ENCODE peak calls at places on chromosomes 12 and 14, in four cellular contexts. One of them, this sample, is unnamed.

GRCh38 chr12:119940881-119941280 is 48.2 kb upstream of the BICDL1 start:
- DNase-seq in stimulated activated naive CD8-positive, alpha-beta T cell treated with anti-CD3 and anti-CD28 coated beads, Interleukin-15, Interleukin-2, amounts not matched to agents 100 U/mL and 50 U/mL, for 24 hours: no peak
- DNase-seq in HL-60: no peak
- DNase-seq in HCEC 1CT: peak; percentile 83
- DNase-seq in this sample: no peak

GRCh38 chr12:10722502-10722904 is 620 bp downstream of the YBX3 start:
- DNase-seq in HL-60: peak; percentile 42
- DNase-seq in stimulated activated naive CD8-positive, alpha-beta T cell treated with anti-CD3 and anti-CD28 coated beads, Interleukin-15, Interleukin-2, amounts not matched to agents 100 U/mL and 50 U/mL, for 24 hours: peak; percentile 66
- DNase-seq in HCEC 1CT: peak; percentile 64
- DNase-seq in this sample: peak; percentile 9

GRCh38 chr12:79921786-79922185 is 13.1 kb downstream of the PPP1R12A start:
- DNase-seq in HL-60: no peak
- DNase-seq in stimulated activated naive CD8-positive, alpha-beta T cell treated with anti-CD3 and anti-CD28 coated beads, Interleukin-15, Interleukin-2, amounts not matched to agents 100 U/mL and 50 U/mL, for 24 hours: no peak
- DNase-seq in HCEC 1CT: no peak
- DNase-seq in this sample: no peak

GRCh38 chr12:42812086-42812485 is 222.5 kb upstream of the PRICKLE1 start:
- DNase-seq in HCEC 1CT: no peak
- DNase-seq in stimulated activated naive CD8-positive, alpha-beta T cell treated with anti-CD3 and anti-CD28 coated beads, Interleukin-15, Interleukin-2, amounts not matched to agents 100 U/mL and 50 U/mL, for 24 hours: no peak
- DNase-seq in HL-60: no peak
- DNase-seq in this sample: no peak

GRCh38 chr12:12899530-12900380 is 8.4 kb downstream of the GPRC5A start:
- DNase-seq in stimulated activated naive CD8-positive, alpha-beta T cell treated with anti-CD3 and anti-CD28 coated beads, Interleukin-15, Interleukin-2, amounts not matched to agents 100 U/mL and 50 U/mL, for 24 hours: peak; percentile 40
- DNase-seq in HL-60: no peak
- DNase-seq in HCEC 1CT: peak; percentile 94
- DNase-seq in this sample: no peak

GRCh38 chr12:76143343-76144252 is 59.1 kb upstream of the NAP1L1 start:
- DNase-seq in HL-60: no peak
- DNase-seq in HCEC 1CT: no peak
- DNase-seq in stimulated activated naive CD8-positive, alpha-beta T cell treated with anti-CD3 and anti-CD28 coated beads, Interleukin-15, Interleukin-2, amounts not matched to agents 100 U/mL and 50 U/mL, for 24 hours: no peak
- DNase-seq in this sample: no peak

GRCh38 chr14:74525361-74525851 is 31.8 kb downstream of the ISCA2 start:
- DNase-seq in HCEC 1CT: no peak
- DNase-seq in HL-60: no peak
- DNase-seq in stimulated activated naive CD8-positive, alpha-beta T cell treated with anti-CD3 and anti-CD28 coated beads, Interleukin-15, Interleukin-2, amounts not matched to agents 100 U/mL and 50 U/mL, for 24 hours: no peak
- DNase-seq in this sample: no peak

GRCh38 chr14:99387880-99388279 is 92.8 kb downstream of the SETD3 start:
- DNase-seq in HCEC 1CT: no peak
- DNase-seq in stimulated activated naive CD8-positive, alpha-beta T cell treated with anti-CD3 and anti-CD28 coated beads, Interleukin-15, Interleukin-2, amounts not matched to agents 100 U/mL and 50 U/mL, for 24 hours: no peak
- DNase-seq in HL-60: no peak
- DNase-seq in this sample: no peak

GRCh38 chr12:89707623-89707991 is 1.0 kb downstream of the ATP2B1 start:
- DNase-seq in HL-60: no peak
- DNase-seq in stimulated activated naive CD8-positive, alpha-beta T cell treated with anti-CD3 and anti-CD28 coated beads, Interleukin-15, Interleukin-2, amounts not matched to agents 100 U/mL and 50 U/mL, for 24 hours: peak; percentile 27
- DNase-seq in HCEC 1CT: no peak
- DNase-seq in this sample: no peak

GRCh38 chr14:31297701-31298344 is 90.2 kb upstream of the HECTD1 start:
- DNase-seq in HCEC 1CT: no peak
- DNase-seq in stimulated activated naive CD8-positive, alpha-beta T cell treated with anti-CD3 and anti-CD28 coated beads, Interleukin-15, Interleukin-2, amounts not matched to agents 100 U/mL and 50 U/mL, for 24 hours: no peak
- DNase-seq in HL-60: no peak
- DNase-seq in this sample: no peak

GRCh38 chr14:67820428-67820881 is 876 bp downstream of the RAD51B start:
- DNase-seq in HL-60: no peak
- DNase-seq in stimulated activated naive CD8-positive, alpha-beta T cell treated with anti-CD3 and anti-CD28 coated beads, Interleukin-15, Interleukin-2, amounts not matched to agents 100 U/mL and 50 U/mL, for 24 hours: peak; percentile 33
- DNase-seq in HCEC 1CT: peak; percentile 48
- DNase-seq in this sample: no peak

GRCh38 chr12:113144771-113145170 is 4.8 kb upstream of the CFAP73 start:
- DNase-seq in stimulated activated naive CD8-positive, alpha-beta T cell treated with anti-CD3 and anti-CD28 coated beads, Interleukin-15, Interleukin-2, amounts not matched to agents 100 U/mL and 50 U/mL, for 24 hours: no peak
- DNase-seq in HCEC 1CT: no peak
- DNase-seq in HL-60: no peak
- DNase-seq in this sample: no peak

GRCh38 chr12:54398218-54398617 is 13.7 kb upstream of the ZNF385A start:
- DNase-seq in stimulated activated naive CD8-positive, alpha-beta T cell treated with anti-CD3 and anti-CD28 coated beads, Interleukin-15, Interleukin-2, amounts not matched to agents 100 U/mL and 50 U/mL, for 24 hours: no peak
- DNase-seq in HL-60: no peak
- DNase-seq in HCEC 1CT: no peak
- DNase-seq in this sample: no peak

GRCh38 chr14:81927069-81927468 is 393.4 kb upstream of the SEL1L start:
- DNase-seq in HL-60: no peak
- DNase-seq in stimulated activated naive CD8-positive, alpha-beta T cell treated with anti-CD3 and anti-CD28 coated beads, Interleukin-15, Interleukin-2, amounts not matched to agents 100 U/mL and 50 U/mL, for 24 hours: no peak
- DNase-seq in HCEC 1CT: no peak
- DNase-seq in this sample: no peak

GRCh38 chr14:51884086-51884927 is 23.9 kb downstream of the GNG2 start:
- DNase-seq in HCEC 1CT: peak; percentile 85
- DNase-seq in HL-60: peak; percentile 91
- DNase-seq in stimulated activated naive CD8-positive, alpha-beta T cell treated with anti-CD3 and anti-CD28 coated beads, Interleukin-15, Interleukin-2, amounts not matched to agents 100 U/mL and 50 U/mL, for 24 hours: no peak
- DNase-seq in this sample: no peak

GRCh38 chr14:74941676-74942097 is 13.7 kb downstream of the PGF start:
- DNase-seq in HCEC 1CT: no peak
- DNase-seq in HL-60: no peak
- DNase-seq in stimulated activated naive CD8-positive, alpha-beta T cell treated with anti-CD3 and anti-CD28 coated beads, Interleukin-15, Interleukin-2, amounts not matched to agents 100 U/mL and 50 U/mL, for 24 hours: peak; percentile 72
- DNase-seq in this sample: peak; percentile 75

GRCh38 chr14:49962616-49963015 is 69.7 kb downstream of the ARF6 start:
- DNase-seq in HL-60: no peak
- DNase-seq in stimulated activated naive CD8-positive, alpha-beta T cell treated with anti-CD3 and anti-CD28 coated beads, Interleukin-15, Interleukin-2, amounts not matched to agents 100 U/mL and 50 U/mL, for 24 hours: peak; percentile 63
- DNase-seq in HCEC 1CT: no peak
- DNase-seq in this sample: no peak

GRCh38 chr12:11798856-11799530 is 149.5 kb downstream of the ETV6 start:
- DNase-seq in HCEC 1CT: peak; percentile 86
- DNase-seq in stimulated activated naive CD8-positive, alpha-beta T cell treated with anti-CD3 and anti-CD28 coated beads, Interleukin-15, Interleukin-2, amounts not matched to agents 100 U/mL and 50 U/mL, for 24 hours: no peak
- DNase-seq in HL-60: peak; percentile 95
- DNase-seq in this sample: peak; percentile 99

GRCh38 chr12:64099430-64099829 is 122.7 kb downstream of the KICS2 start:
- DNase-seq in stimulated activated naive CD8-positive, alpha-beta T cell treated with anti-CD3 and anti-CD28 coated beads, Interleukin-15, Interleukin-2, amounts not matched to agents 100 U/mL and 50 U/mL, for 24 hours: no peak
- DNase-seq in HCEC 1CT: peak; percentile 96
- DNase-seq in HL-60: no peak
- DNase-seq in this sample: no peak

GRCh38 chr12:31591308-31591901 is 469 bp upstream of the DENND5B start:
- DNase-seq in HCEC 1CT: no peak
- DNase-seq in HL-60: no peak
- DNase-seq in stimulated activated naive CD8-positive, alpha-beta T cell treated with anti-CD3 and anti-CD28 coated beads, Interleukin-15, Interleukin-2, amounts not matched to agents 100 U/mL and 50 U/mL, for 24 hours: peak; percentile 9
- DNase-seq in this sample: no peak

GRCh38 chr12:95440401-95440800 is 33.6 kb upstream of the METAP2 start:
- DNase-seq in HCEC 1CT: peak; percentile 41
- DNase-seq in HL-60: no peak
- DNase-seq in stimulated activated naive CD8-positive, alpha-beta T cell treated with anti-CD3 and anti-CD28 coated beads, Interleukin-15, Interleukin-2, amounts not matched to agents 100 U/mL and 50 U/mL, for 24 hours: no peak
- DNase-seq in this sample: no peak

GRCh38 chr12:32312049-32312670 is 87.2 kb upstream of the FGD4 start:
- DNase-seq in HL-60: no peak
- DNase-seq in stimulated activated naive CD8-positive, alpha-beta T cell treated with anti-CD3 and anti-CD28 coated beads, Interleukin-15, Interleukin-2, amounts not matched to agents 100 U/mL and 50 U/mL, for 24 hours: no peak
- DNase-seq in HCEC 1CT: peak; percentile 62
- DNase-seq in this sample: peak; percentile 4

GRCh38 chr14:20681348-20682126 is 2.8 kb upstream of the RNASE4 start:
- DNase-seq in HL-60: peak; percentile 63
- DNase-seq in HCEC 1CT: peak; percentile 74
- DNase-seq in stimulated activated naive CD8-positive, alpha-beta T cell treated with anti-CD3 and anti-CD28 coated beads, Interleukin-15, Interleukin-2, amounts not matched to agents 100 U/mL and 50 U/mL, for 24 hours: peak; percentile 86
- DNase-seq in this sample: peak; percentile 63

GRCh38 chr14:84225243-84225642 is 1304.7 kb upstream of the FLRT2 start:
- DNase-seq in HCEC 1CT: no peak
- DNase-seq in stimulated activated naive CD8-positive, alpha-beta T cell treated with anti-CD3 and anti-CD28 coated beads, Interleukin-15, Interleukin-2, amounts not matched to agents 100 U/mL and 50 U/mL, for 24 hours: no peak
- DNase-seq in HL-60: no peak
- DNase-seq in this sample: peak; percentile 24

GRCh38 chr12:4412056-4412455 is 32.5 kb upstream of the FGF23 start:
- DNase-seq in HCEC 1CT: no peak
- DNase-seq in stimulated activated naive CD8-positive, alpha-beta T cell treated with anti-CD3 and anti-CD28 coated beads, Interleukin-15, Interleukin-2, amounts not matched to agents 100 U/mL and 50 U/mL, for 24 hours: no peak
- DNase-seq in HL-60: no peak
- DNase-seq in this sample: no peak

GRCh38 chr12:105369014-105369413 is 38.5 kb downstream of the C12orf75 start:
- DNase-seq in stimulated activated naive CD8-positive, alpha-beta T cell treated with anti-CD3 and anti-CD28 coated beads, Interleukin-15, Interleukin-2, amounts not matched to agents 100 U/mL and 50 U/mL, for 24 hours: no peak
- DNase-seq in HL-60: no peak
- DNase-seq in HCEC 1CT: peak; percentile 51
- DNase-seq in this sample: no peak

GRCh38 chr12:49904601-49905000 is 901 bp upstream of the FAIM2 start:
- DNase-seq in HCEC 1CT: no peak
- DNase-seq in HL-60: no peak
- DNase-seq in stimulated activated naive CD8-positive, alpha-beta T cell treated with anti-CD3 and anti-CD28 coated beads, Interleukin-15, Interleukin-2, amounts not matched to agents 100 U/mL and 50 U/mL, for 24 hours: no peak
- DNase-seq in this sample: no peak

GRCh38 chr12:122003646-122004611 is 17.8 kb upstream of the BCL7A start:
- DNase-seq in HL-60: no peak
- DNase-seq in stimulated activated naive CD8-positive, alpha-beta T cell treated with anti-CD3 and anti-CD28 coated beads, Interleukin-15, Interleukin-2, amounts not matched to agents 100 U/mL and 50 U/mL, for 24 hours: no peak
- DNase-seq in HCEC 1CT: no peak
- DNase-seq in this sample: peak; percentile 35

GRCh38 chr14:87805315-87805723 is 187.7 kb downstream of the GALC start:
- DNase-seq in HL-60: peak; percentile 11
- DNase-seq in HCEC 1CT: no peak
- DNase-seq in stimulated activated naive CD8-positive, alpha-beta T cell treated with anti-CD3 and anti-CD28 coated beads, Interleukin-15, Interleukin-2, amounts not matched to agents 100 U/mL and 50 U/mL, for 24 hours: peak; percentile 63
- DNase-seq in this sample: no peak